ENCODE peak calls at places on chromosomes 13 and 19, in ten cellular contexts. E is IMR-90, T is ovary, U is suprapubic skin, Z is heart right ventricle, R is body of pancreas, F is adipocyte, P is thoracic aorta, K is A673, J is SK-N-SH. Q is an unnamed sample. For H3K9me3 and H3K36me3, the result is how much of the 10 kb centered on the place peaks cover.

GRCh38 chr13:110047511-110047910 is 259.4 kb downstream of the COL4A1 start:
- DNase-seq in U (no peak), P (peak), F (peak), J (peak), Z (peak), T (peak), K (no peak), R (peak), E (peak), Q (peak)

GRCh38 chr19:44796701-44797115 is 12.2 kb upstream of the BCAM start:
- DNase-seq in E (peak), P (no peak), R (peak), U (no peak), F (no peak), Z (peak), K (no peak), J (no peak), T (no peak), Q (peak)

GRCh38 chr13:31105020-31105800 is 56.5 kb downstream of the HSPH1 start:
- DNase-seq in T (no peak), J (no peak), K (no peak), U (peak), P (no peak), Z (no peak), F (no peak), R (no peak), E (peak), Q (peak)

GRCh38 chr13:89695343-89696257 is 1651.9 kb upstream of the MIR17HG start:
- DNase-seq in P (no peak), J (peak), R (peak), F (no peak), Z (no peak), K (peak), T (no peak), U (no peak), E (peak), Q (no peak)

GRCh38 chr19:40442328-40443130 is 1.6 kb downstream of the SERTAD3 start:
- DNase-seq in J (no peak), U (no peak), T (no peak), E (no peak), Z (no peak), F (no peak), P (no peak), R (no peak), K (no peak), Q (no peak)

GRCh38 chr19:49362926-49363264 is 679 bp upstream of the TEAD2 start:
- DNase-seq in U (no peak), R (peak), P (no peak), F (peak), K (no peak), T (peak), J (peak), Z (peak), E (peak), Q (peak)

GRCh38 chr13:66660013-66660804 is 569.9 kb downstream of the PCDH9 start:
- DNase-seq in K (peak), P (no peak), R (no peak), F (peak), Z (no peak), U (no peak), J (no peak), T (no peak), E (peak), Q (no peak)

GRCh38 chr19:55304279-55304978 is 20.6 kb downstream of the BRSK1 start:
- DNase-seq in J (peak), F (no peak), K (peak), E (no peak), Z (no peak), P (no peak), U (no peak), T (peak), R (peak), Q (peak)

GRCh38 chr19:45056831-45057230 is 18.0 kb downstream of the CLASRP start:
- DNase-seq in U (no peak), T (no peak), Z (no peak), E (no peak), P (no peak), K (no peak), J (no peak), R (no peak), F (no peak), Q (no peak)

GRCh38 chr13:108561152-108561551 is 68.3 kb upstream of the MYO16 start:
- DNase-seq in U (no peak), R (peak), J (no peak), K (no peak), T (no peak), E (no peak), F (no peak), P (no peak), Z (no peak), Q (peak)

GRCh38 chr19:57812201-57812600 is 2.5 kb downstream of the ZNF552 start:
- DNase-seq in Z (no peak), P (no peak), U (no peak), F (no peak), K (no peak), R (no peak), J (no peak), T (no peak), E (no peak), Q (no peak)

GRCh38 chr13:75458696-75459422 is 23.1 kb downstream of the TBC1D4 start:
- DNase-seq in E (no peak), F (no peak), Z (peak), K (no peak), R (peak), P (no peak), J (peak), U (no peak), T (no peak), Q (no peak)

GRCh38 chr19:13847033-13847899 is 29.7 kb upstream of the NANOS3 start:
- DNase-seq in E (peak), K (peak), Z (peak), U (peak), P (peak), J (peak), F (peak), R (peak), T (peak), Q (peak)

GRCh38 chr19:1123381-1123780 is 19.6 kb downstream of the GPX4 start:
- DNase-seq in K (no peak), J (no peak), F (no peak), Z (no peak), T (no peak), P (no peak), R (no peak), U (no peak), E (no peak), Q (no peak)

GRCh38 chr19:1392407-1392806 is 8.7 kb downstream of the NDUFS7 start:
- DNase-seq in R (no peak), Z (no peak), E (no peak), J (no peak), T (no peak), K (no peak), P (no peak), F (no peak), U (no peak), Q (no peak)

GRCh38 chr19:12075538-12076139 is 11.1 kb downstream of the ZNF844 start:
- DNase-seq in P (no peak), R (no peak), U (no peak), K (no peak), T (no peak), E (no peak), Z (no peak), F (no peak), J (no peak), Q (no peak)
- H3K9me3 ChIP-seq in P (half or more), R (under half), U (half or more), K (half or more), T (under half), E (half or more), Z (half or more), F (half or more), J (under half), Q (half or more)

GRCh38 chr19:35344511-35345031 is 3.1 kb upstream of the FFAR1 start:
- DNase-seq in U (peak), T (peak), F (no peak), E (no peak), R (no peak), K (no peak), P (no peak), Z (no peak), J (no peak), Q (no peak)
- H3K36me3 ChIP-seq in U (under half), T (under half), F (under half), E (under half), R (under half), K (under half), P (under half), Z (under half), J (under half), Q (under half)

DNA sequence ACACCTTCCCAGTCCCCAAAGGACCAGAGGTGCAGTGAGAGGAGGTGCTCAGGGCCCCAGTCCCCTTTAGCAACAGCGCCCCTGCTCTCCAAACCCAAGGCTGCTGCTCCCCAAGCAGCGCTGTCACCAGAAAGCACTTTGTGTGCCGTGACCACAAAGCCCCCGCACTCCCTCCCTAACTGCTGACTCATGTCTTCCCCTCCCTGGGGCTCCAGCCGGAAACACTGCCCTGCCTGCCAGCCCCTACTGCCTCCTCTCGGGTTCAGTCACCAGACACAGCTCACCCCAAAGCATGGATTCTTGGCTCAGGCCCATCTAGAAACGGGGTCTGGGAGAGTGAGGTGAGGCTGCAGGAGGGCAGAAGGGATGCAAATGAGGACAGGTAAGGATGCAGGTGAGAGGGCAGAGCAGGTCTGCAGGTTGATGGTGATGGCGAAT is 4.9 kb upstream of the TNFSF14 start:
- DNase-seq in Z (peak), K (peak), T (peak), R (peak), F (peak), U (no peak), P (no peak), J (no peak), E (peak), Q (peak)
- H3K4me3 ChIP-seq in Z (no peak), K (no peak), T (no peak), R (no peak), F (peak), U (no peak), P (no peak), J (no peak), E (no peak), Q (no peak)

DNA sequence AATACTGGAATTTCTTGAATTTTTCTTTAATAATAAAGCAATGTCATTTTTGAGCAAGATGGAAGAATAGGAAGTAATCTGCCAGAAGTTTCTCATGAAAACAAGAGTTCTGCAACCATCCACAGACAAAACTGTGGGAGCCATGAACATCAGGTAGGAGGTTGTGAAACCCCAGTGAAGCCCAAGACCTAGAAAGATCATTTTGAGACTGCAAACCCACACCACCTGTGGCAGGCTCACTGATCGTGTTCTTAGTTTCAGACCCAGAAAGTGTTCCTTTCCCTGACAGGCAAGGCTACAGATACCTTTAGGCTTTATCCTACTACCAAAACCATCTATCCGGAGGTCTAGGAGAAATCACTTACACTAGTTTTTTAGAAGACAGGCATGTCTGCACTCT is 2189.8 kb upstream of the PCDH20 start:
- DNase-seq in Z (no peak), U (no peak), K (no peak), P (no peak), T (no peak), R (no peak), F (no peak), J (no peak), E (no peak), Q (no peak)
- H3K9me3 ChIP-seq in Z (under half), U (under half), K (under half), P (under half), T (under half), R (under half), F (under half), J (under half), E (under half), Q (under half)

Q was measured in MG63.